ENCODE peak calls at places on chromosome 20, in four cellular contexts. One of them, this sample, is unnamed.

GRCh38 chr20:63969851-63970713 is at the start of gene ZNF512B:
- DNase-seq in effector memory CD8-positive, alpha-beta T cell: no peak
- DNase-seq in ELR: peak
- DNase-seq in myocyte: peak
- DNase-seq in this sample: peak

GRCh38 chr20:13029687-13030510 is 21.1 kb downstream of the SPTLC3 start:
- DNase-seq in effector memory CD8-positive, alpha-beta T cell: no peak
- DNase-seq in myocyte: peak
- DNase-seq in ELR: peak
- DNase-seq in this sample: peak

GRCh38 chr20:56793916-56794315 is 164.8 kb downstream of the TFAP2C start:
- DNase-seq in ELR: no peak
- DNase-seq in effector memory CD8-positive, alpha-beta T cell: no peak
- DNase-seq in myocyte: no peak
- DNase-seq in this sample: peak

GRCh38 chr20:44154521-44155001 is 32.4 kb downstream of the JPH2 start:
- DNase-seq in myocyte: peak
- DNase-seq in ELR: peak
- DNase-seq in effector memory CD8-positive, alpha-beta T cell: no peak
- DNase-seq in this sample: peak

GRCh38 chr20:45890077-45890996 is 671 bp downstream of the NEURL2 start:
- DNase-seq in ELR: peak
- DNase-seq in effector memory CD8-positive, alpha-beta T cell: no peak
- DNase-seq in myocyte: peak
- DNase-seq in this sample: peak

GRCh38 chr20:51121901-51122412 is 99.0 kb upstream of the KCNG1 start:
- DNase-seq in ELR: peak
- DNase-seq in myocyte: no peak
- DNase-seq in effector memory CD8-positive, alpha-beta T cell: no peak
- DNase-seq in this sample: peak

GRCh38 chr20:43849496-43850197 is 65.0 kb upstream of the TOX2 start:
- DNase-seq in myocyte: peak
- DNase-seq in ELR: peak
- DNase-seq in effector memory CD8-positive, alpha-beta T cell: no peak
- DNase-seq in this sample: peak

GRCh38 chr20:50389808-50390684 is 120.1 kb upstream of the PTPN1 start:
- DNase-seq in myocyte: no peak
- DNase-seq in ELR: no peak
- DNase-seq in effector memory CD8-positive, alpha-beta T cell: no peak
- DNase-seq in this sample: no peak

GRCh38 chr20:62940875-62941274 is 2.9 kb downstream of the GID8 start:
- DNase-seq in ELR: no peak
- DNase-seq in myocyte: no peak
- DNase-seq in effector memory CD8-positive, alpha-beta T cell: no peak
- DNase-seq in this sample: no peak

GRCh38 chr20:47304287-47304686 is 52.2 kb downstream of the ZMYND8 start:
- DNase-seq in effector memory CD8-positive, alpha-beta T cell: no peak
- DNase-seq in myocyte: no peak
- DNase-seq in ELR: peak
- DNase-seq in this sample: peak